ENCODE peak calls at places on chromosomes 6 and 20, in seven cellular contexts. One of them, this sample, is unnamed.
A peak's percentile ranks its signal among the peaks of the same experiment; 100 is the strongest.

GRCh38 chr6:98787401-98787800 is 47.0 kb upstream of the POU3F2 start:
- DNase-seq in dorsolateral prefrontal cortex: no peak
- DNase-seq in lower lobe of right lung: no peak
- DNase-seq in tibial artery: no peak
- DNase-seq in cardiac fibroblast: no peak
- DNase-seq in tibial nerve: no peak
- DNase-seq in nephron progenitor cell: no peak
- DNase-seq in this sample: no peak

GRCh38 chr6:89079611-89080213 is 839 bp upstream of the PNRC1 start:
- DNase-seq in cardiac fibroblast: peak; percentile 83
- DNase-seq in tibial nerve: peak; percentile 27
- DNase-seq in nephron progenitor cell: peak; percentile 20
- DNase-seq in lower lobe of right lung: peak; percentile 65
- DNase-seq in dorsolateral prefrontal cortex: peak; percentile 59
- DNase-seq in tibial artery: peak; percentile 72
- DNase-seq in this sample: no peak

GRCh38 chr6:149723771-149724417 is 6.0 kb upstream of the LATS1 start:
- DNase-seq in nephron progenitor cell: no peak
- DNase-seq in dorsolateral prefrontal cortex: peak; percentile 47
- DNase-seq in cardiac fibroblast: peak; percentile 88
- DNase-seq in lower lobe of right lung: no peak
- DNase-seq in tibial artery: no peak
- DNase-seq in tibial nerve: no peak
- DNase-seq in this sample: peak; percentile 35

GRCh38 chr6:118893882-118894424 is at the start of gene ASF1A:
- DNase-seq in dorsolateral prefrontal cortex: peak; percentile 97
- DNase-seq in cardiac fibroblast: peak; percentile 99
- DNase-seq in tibial nerve: peak; percentile 94
- DNase-seq in lower lobe of right lung: peak; percentile 97
- DNase-seq in tibial artery: peak; percentile 99
- DNase-seq in nephron progenitor cell: peak; percentile 95
- DNase-seq in this sample: peak; percentile 88

GRCh38 chr6:37695857-37696219 is 1.8 kb downstream of the MDGA1 start:
- DNase-seq in lower lobe of right lung: no peak
- DNase-seq in nephron progenitor cell: peak; percentile 29
- DNase-seq in tibial artery: no peak
- DNase-seq in dorsolateral prefrontal cortex: no peak
- DNase-seq in cardiac fibroblast: no peak
- DNase-seq in tibial nerve: no peak
- DNase-seq in this sample: no peak

GRCh38 chr6:152130441-152130840 is 323.0 kb downstream of the ESR1 start:
- DNase-seq in tibial artery: no peak
- DNase-seq in cardiac fibroblast: peak; percentile 51
- DNase-seq in tibial nerve: no peak
- DNase-seq in dorsolateral prefrontal cortex: no peak
- DNase-seq in lower lobe of right lung: no peak
- DNase-seq in nephron progenitor cell: no peak
- DNase-seq in this sample: no peak

GRCh38 chr6:37103169-37104039 is 66.5 kb upstream of the PIM1 start:
- DNase-seq in lower lobe of right lung: peak; percentile 82
- DNase-seq in tibial artery: peak; percentile 71
- DNase-seq in dorsolateral prefrontal cortex: peak; percentile 43
- DNase-seq in tibial nerve: no peak
- DNase-seq in cardiac fibroblast: no peak
- DNase-seq in nephron progenitor cell: peak; percentile 41
- DNase-seq in this sample: no peak

GRCh38 chr6:154991207-154991606 is 3.9 kb upstream of the TIAM2 start:
- DNase-seq in lower lobe of right lung: no peak
- DNase-seq in tibial artery: no peak
- DNase-seq in nephron progenitor cell: no peak
- DNase-seq in cardiac fibroblast: no peak
- DNase-seq in tibial nerve: no peak
- DNase-seq in dorsolateral prefrontal cortex: no peak
- DNase-seq in this sample: no peak

GRCh38 chr20:59561228-59561605 is 43.1 kb upstream of the PHACTR3 start:
- DNase-seq in dorsolateral prefrontal cortex: no peak
- DNase-seq in tibial artery: no peak
- DNase-seq in tibial nerve: no peak
- DNase-seq in cardiac fibroblast: no peak
- DNase-seq in lower lobe of right lung: no peak
- DNase-seq in nephron progenitor cell: no peak
- DNase-seq in this sample: no peak

GRCh38 chr6:84681693-84682326 is 82.6 kb downstream of the TBX18 start:
- DNase-seq in nephron progenitor cell: no peak
- DNase-seq in lower lobe of right lung: no peak
- DNase-seq in dorsolateral prefrontal cortex: no peak
- DNase-seq in tibial artery: no peak
- DNase-seq in tibial nerve: no peak
- DNase-seq in cardiac fibroblast: no peak
- DNase-seq in this sample: no peak

GRCh38 chr20:39986231-39986904 is 702.7 kb downstream of the MAFB start:
- DNase-seq in tibial artery: peak; percentile 87
- DNase-seq in dorsolateral prefrontal cortex: no peak
- DNase-seq in nephron progenitor cell: no peak
- DNase-seq in tibial nerve: peak; percentile 45
- DNase-seq in cardiac fibroblast: peak; percentile 27
- DNase-seq in lower lobe of right lung: peak; percentile 56
- DNase-seq in this sample: peak; percentile 2

GRCh38 chr20:37823276-37823980 is 79.5 kb upstream of the VSTM2L start:
- DNase-seq in nephron progenitor cell: no peak
- DNase-seq in cardiac fibroblast: peak; percentile 38
- DNase-seq in tibial artery: no peak
- DNase-seq in lower lobe of right lung: no peak
- DNase-seq in tibial nerve: no peak
- DNase-seq in dorsolateral prefrontal cortex: no peak
- DNase-seq in this sample: no peak

GRCh38 chr6:130369821-130370220 is 4.0 kb downstream of the TMEM200A start:
- DNase-seq in nephron progenitor cell: no peak
- DNase-seq in cardiac fibroblast: no peak
- DNase-seq in dorsolateral prefrontal cortex: no peak
- DNase-seq in tibial artery: no peak
- DNase-seq in lower lobe of right lung: no peak
- DNase-seq in tibial nerve: no peak
- DNase-seq in this sample: no peak

GRCh38 chr6:56806368-56806767 is 148.5 kb upstream of the BEND6 start:
- DNase-seq in tibial artery: no peak
- DNase-seq in nephron progenitor cell: no peak
- DNase-seq in lower lobe of right lung: no peak
- DNase-seq in cardiac fibroblast: no peak
- DNase-seq in dorsolateral prefrontal cortex: no peak
- DNase-seq in tibial nerve: no peak
- DNase-seq in this sample: no peak

GRCh38 chr6:132971676-132972075 is 157.3 kb downstream of the RPS12 start:
- DNase-seq in nephron progenitor cell: no peak
- DNase-seq in lower lobe of right lung: no peak
- DNase-seq in tibial nerve: no peak
- DNase-seq in tibial artery: no peak
- DNase-seq in dorsolateral prefrontal cortex: no peak
- DNase-seq in cardiac fibroblast: no peak
- DNase-seq in this sample: no peak

GRCh38 chr6:31143148-31143547 is 4.3 kb upstream of the PSORS1C2 start:
- DNase-seq in tibial nerve: peak; percentile 31
- DNase-seq in cardiac fibroblast: peak; percentile 92
- DNase-seq in nephron progenitor cell: peak; percentile 53
- DNase-seq in dorsolateral prefrontal cortex: no peak
- DNase-seq in lower lobe of right lung: no peak
- DNase-seq in tibial artery: peak; percentile 83
- DNase-seq in this sample: no peak

GRCh38 chr6:69796627-69797390 is at the start of gene LMBRD1:
- DNase-seq in nephron progenitor cell: peak; percentile 98
- DNase-seq in dorsolateral prefrontal cortex: peak; percentile 98
- DNase-seq in cardiac fibroblast: peak; percentile 97
- DNase-seq in tibial artery: peak; percentile 98
- DNase-seq in lower lobe of right lung: peak; percentile 99
- DNase-seq in tibial nerve: peak; percentile 98
- DNase-seq in this sample: peak; percentile 86

GRCh38 chr20:32752458-32753250 is 9.4 kb upstream of the COMMD7 start:
- DNase-seq in nephron progenitor cell: no peak
- DNase-seq in cardiac fibroblast: peak; percentile 78
- DNase-seq in dorsolateral prefrontal cortex: no peak
- DNase-seq in tibial artery: no peak
- DNase-seq in lower lobe of right lung: no peak
- DNase-seq in tibial nerve: no peak
- DNase-seq in this sample: peak; percentile 71

DNA sequence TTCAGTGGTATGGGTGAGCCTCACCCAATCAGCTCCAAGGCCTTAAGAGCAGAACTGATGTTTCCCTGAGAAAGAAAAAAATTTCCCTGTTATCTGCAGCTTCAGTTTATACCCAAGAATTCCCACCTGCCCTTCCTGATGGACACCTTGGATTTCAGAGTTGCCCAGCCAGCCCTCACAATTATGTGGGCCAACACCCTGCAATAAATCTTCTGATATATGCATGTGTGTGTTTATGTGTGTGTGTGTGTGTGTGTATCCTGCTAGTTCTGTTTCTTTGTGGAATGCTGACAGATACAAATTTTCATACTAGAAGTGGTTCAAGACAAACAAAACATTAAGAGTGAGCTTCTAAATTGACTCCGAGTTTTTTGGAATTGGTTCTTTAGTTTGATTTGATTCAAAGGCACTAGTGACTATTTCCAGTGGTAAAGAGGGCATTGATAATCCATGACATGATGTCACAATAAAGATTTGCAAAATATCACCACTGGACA is 246.6 kb upstream of the BTBD3 start:
- DNase-seq in lower lobe of right lung: no peak
- DNase-seq in cardiac fibroblast: no peak
- DNase-seq in tibial nerve: no peak
- DNase-seq in nephron progenitor cell: no peak
- DNase-seq in dorsolateral prefrontal cortex: no peak
- DNase-seq in tibial artery: no peak
- DNase-seq in this sample: no peak
- TF ChIP-seq CTCF in lower lobe of right lung: no peak
- TF ChIP-seq CTCF in cardiac fibroblast: no peak
- TF ChIP-seq CTCF in tibial nerve: no peak
- TF ChIP-seq CTCF in nephron progenitor cell: no peak
- TF ChIP-seq CTCF in dorsolateral prefrontal cortex: no peak
- TF ChIP-seq CTCF in tibial artery: no peak
- TF ChIP-seq CTCF in this sample: no peak

DNA sequence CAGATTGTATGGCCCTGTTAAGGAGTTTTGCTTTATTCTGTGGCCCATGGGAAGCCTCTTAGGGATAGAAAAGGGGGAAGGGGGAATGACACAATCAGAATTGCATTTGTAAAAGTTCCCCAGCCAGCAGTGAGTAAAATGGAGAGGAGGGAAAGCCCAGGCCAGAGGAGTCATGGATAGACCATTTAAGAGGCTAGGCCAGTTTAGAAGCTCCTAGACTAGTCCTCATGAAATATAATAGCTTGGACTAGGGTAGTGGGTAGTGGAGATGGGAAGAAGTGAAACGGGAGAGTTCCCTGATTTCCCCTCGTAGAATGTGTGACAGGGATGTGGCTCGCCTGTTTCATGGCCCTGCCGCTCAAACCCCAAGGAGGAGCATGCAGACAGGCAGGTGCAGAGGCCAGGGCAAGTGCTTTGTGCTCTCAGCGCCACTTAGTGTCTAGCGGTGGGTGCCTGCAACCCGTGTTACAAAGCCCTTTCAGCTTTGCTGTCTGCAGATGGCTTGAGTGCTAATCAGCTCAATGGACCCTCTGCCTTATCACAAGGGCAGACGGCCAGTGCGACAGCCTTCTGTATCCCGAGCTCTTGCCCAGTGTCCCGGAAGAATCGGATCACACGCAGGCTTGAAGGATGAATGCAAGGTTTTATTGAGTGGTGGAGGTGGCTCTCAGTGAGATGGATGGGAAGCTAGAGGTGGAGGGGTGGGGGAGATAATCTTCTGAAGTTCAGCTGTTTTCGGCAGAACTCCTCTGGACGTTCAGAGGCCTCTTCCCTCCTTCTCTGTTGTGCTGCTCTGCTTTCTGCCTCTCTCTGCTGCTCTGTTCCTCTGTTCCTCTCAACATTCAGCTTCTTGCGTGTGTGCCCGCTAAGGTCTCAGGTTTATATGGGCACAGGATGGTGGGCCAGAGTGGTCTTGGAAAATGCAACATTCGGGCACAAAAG is 141.1 kb downstream of the CEP57L1 start:
- DNase-seq in tibial artery: no peak
- DNase-seq in lower lobe of right lung: peak; percentile 48
- DNase-seq in cardiac fibroblast: no peak
- DNase-seq in nephron progenitor cell: peak; percentile 11
- DNase-seq in tibial nerve: no peak
- DNase-seq in dorsolateral prefrontal cortex: peak; percentile 54
- DNase-seq in this sample: no peak
- TF ChIP-seq CTCF in tibial artery: no peak
- TF ChIP-seq CTCF in lower lobe of right lung: no peak
- TF ChIP-seq CTCF in cardiac fibroblast: no peak
- TF ChIP-seq CTCF in nephron progenitor cell: no peak
- TF ChIP-seq CTCF in tibial nerve: no peak
- TF ChIP-seq CTCF in dorsolateral prefrontal cortex: peak; percentile 57
- TF ChIP-seq CTCF in this sample: no peak

DNA sequence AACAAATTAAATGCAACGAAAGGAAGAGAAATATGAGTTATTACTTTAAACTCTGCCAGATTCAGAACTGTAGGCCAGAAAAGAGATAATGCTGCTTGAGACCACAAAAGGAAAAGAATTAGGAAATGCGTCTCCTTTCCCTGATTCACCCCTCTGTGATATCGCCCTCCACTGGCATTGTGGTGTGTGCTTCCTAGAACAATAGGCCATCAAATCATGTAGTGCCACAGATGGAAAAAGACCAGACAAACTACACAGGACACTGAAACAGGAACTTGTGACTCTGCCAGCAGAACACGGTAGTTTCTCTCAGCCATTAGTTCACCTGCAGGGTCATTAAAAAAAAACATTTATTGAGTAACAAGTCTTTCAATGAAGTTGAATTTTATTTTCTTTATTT is 14.8 kb upstream of the LAMA4 start:
- DNase-seq in cardiac fibroblast: peak; percentile 68
- DNase-seq in dorsolateral prefrontal cortex: no peak
- DNase-seq in lower lobe of right lung: no peak
- DNase-seq in tibial nerve: no peak
- DNase-seq in tibial artery: no peak
- DNase-seq in nephron progenitor cell: no peak
- DNase-seq in this sample: no peak
- TF ChIP-seq CTCF in cardiac fibroblast: peak; percentile 63
- TF ChIP-seq CTCF in dorsolateral prefrontal cortex: no peak
- TF ChIP-seq CTCF in lower lobe of right lung: no peak
- TF ChIP-seq CTCF in tibial nerve: no peak
- TF ChIP-seq CTCF in tibial artery: peak; percentile 17
- TF ChIP-seq CTCF in nephron progenitor cell: no peak
- TF ChIP-seq CTCF in this sample: peak; percentile 30

DNA sequence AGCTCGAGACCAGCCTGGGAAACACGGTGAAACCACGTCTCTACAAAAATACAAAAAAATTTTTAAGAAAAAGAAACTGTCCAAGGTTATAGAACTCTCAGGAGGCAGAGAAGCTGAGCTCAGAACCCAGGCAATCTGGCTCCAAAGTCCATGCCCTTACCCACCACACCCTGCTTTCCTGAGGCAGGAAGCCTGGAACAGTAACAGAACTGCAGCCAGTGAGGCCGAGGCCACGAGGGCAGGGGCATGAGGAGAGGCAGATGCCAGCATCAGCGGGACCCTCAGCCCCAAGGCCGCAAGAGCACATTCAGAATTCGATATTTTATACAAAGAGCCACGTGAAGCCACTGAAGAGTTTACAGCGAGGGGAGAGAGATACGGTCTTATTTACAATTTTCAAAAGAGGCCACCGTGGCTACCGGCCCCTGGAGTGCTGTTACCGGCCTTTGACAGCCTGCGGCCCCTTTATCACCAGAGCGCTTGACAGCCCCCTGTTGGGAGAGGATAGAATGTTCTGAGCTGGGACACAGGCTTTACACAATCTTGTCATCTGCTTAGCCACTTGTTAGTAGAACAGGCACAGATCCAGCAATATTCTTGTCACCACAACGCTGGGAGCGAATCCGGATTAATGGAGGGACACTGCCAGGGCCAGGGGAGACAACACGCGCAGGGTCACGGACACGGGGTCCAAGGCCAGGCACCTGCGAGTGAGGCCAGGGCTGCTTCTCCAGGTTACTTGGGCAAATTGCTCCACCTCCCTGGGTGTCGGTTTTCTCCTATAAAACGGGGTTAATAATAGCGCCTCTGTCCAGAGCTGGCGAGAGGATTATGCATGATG is 5.6 kb downstream of the SPATA2 start:
- DNase-seq in tibial artery: peak; percentile 56
- DNase-seq in lower lobe of right lung: no peak
- DNase-seq in nephron progenitor cell: peak; percentile 61
- DNase-seq in cardiac fibroblast: no peak
- DNase-seq in dorsolateral prefrontal cortex: no peak
- DNase-seq in tibial nerve: no peak
- DNase-seq in this sample: no peak
- TF ChIP-seq CTCF in tibial artery: no peak
- TF ChIP-seq CTCF in lower lobe of right lung: peak; percentile 36
- TF ChIP-seq CTCF in nephron progenitor cell: peak; percentile 58
- TF ChIP-seq CTCF in cardiac fibroblast: peak; percentile 15
- TF ChIP-seq CTCF in dorsolateral prefrontal cortex: peak; percentile 58
- TF ChIP-seq CTCF in tibial nerve: no peak
- TF ChIP-seq CTCF in this sample: peak; percentile 28